ENCODE peak calls at places on chromosomes 16 and 17, in nine cellular contexts. G, N, W, H, K, Z, F, T and O are unnamed samples.

GRCh38 chr16:85681255-85681654 is 7.5 kb downstream of the GINS2 start:
- DNase-seq in G (no peak), N (no peak), W (no peak), H (no peak), K (no peak), Z (no peak), F (no peak), T (no peak), O (no peak)

GRCh38 chr17:82315703-82316358 is 1.6 kb downstream of the CD7 start:
- DNase-seq in G (no peak), N (no peak), W (no peak), H (peak; percentile 78), K (no peak), Z (no peak), F (no peak), T (no peak), O (no peak)

GRCh38 chr17:1915889-1916288 is 86.1 kb downstream of the RPA1 start:
- DNase-seq in G (no peak), N (no peak), W (no peak), H (no peak), K (no peak), Z (peak; percentile 44), F (no peak), T (no peak), O (no peak)

GRCh38 chr17:1782171-1782567 is 20.3 kb downstream of the SERPINF1 start:
- DNase-seq in G (no peak), N (no peak), W (no peak), H (no peak), K (no peak), Z (no peak), F (no peak), T (no peak), O (no peak)

GRCh38 chr16:79186196-79186595 is 414.3 kb downstream of the MAF start:
- DNase-seq in G (no peak), N (no peak), W (no peak), H (no peak), K (no peak), Z (no peak), F (no peak), T (no peak), O (no peak)

GRCh38 chr16:20844588-20844987 is 38.3 kb downstream of the REXO5 start:
- DNase-seq in G (no peak), N (no peak), W (no peak), H (peak; percentile 58), K (no peak), Z (no peak), F (no peak), T (no peak), O (no peak)

GRCh38 chr16:57007050-57007449 is 17.7 kb downstream of the NLRC5 start:
- DNase-seq in G (no peak), N (no peak), W (peak; percentile 35), H (no peak), K (no peak), Z (no peak), F (no peak), T (no peak), O (no peak)

GRCh38 chr17:29412780-29413565 is 22.8 kb downstream of the TAOK1 start:
- DNase-seq in G (no peak), N (no peak), W (peak; percentile 78), H (no peak), K (no peak), Z (no peak), F (peak; percentile 86), T (no peak), O (no peak)

GRCh38 chr17:21399476-21400203 is 23.5 kb downstream of the KCNJ12 start:
- DNase-seq in G (no peak), N (no peak), W (no peak), H (no peak), K (no peak), Z (no peak), F (no peak), T (no peak), O (no peak)

GRCh38 chr17:3588104-3588503 is 21.1 kb downstream of the TRPV1 start:
- DNase-seq in G (no peak), N (no peak), W (no peak), H (no peak), K (no peak), Z (no peak), F (no peak), T (no peak), O (no peak)

GRCh38 chr17:12222392-12222791 is 201.7 kb downstream of the MAP2K4 start:
- DNase-seq in G (no peak), N (no peak), W (no peak), H (no peak), K (no peak), Z (no peak), F (no peak), T (no peak), O (no peak)

GRCh38 chr16:79601092-79601977 is 798 bp upstream of the MAF start:
- DNase-seq in G (peak; percentile 45), N (no peak), W (no peak), H (peak; percentile 22), K (peak; percentile 19), Z (no peak), F (peak; percentile 36), T (no peak), O (no peak)

GRCh38 chr17:35733366-35733765 is 1.9 kb downstream of the RASL10B start:
- DNase-seq in G (no peak), N (no peak), W (no peak), H (no peak), K (no peak), Z (no peak), F (no peak), T (no peak), O (no peak)

GRCh38 chr17:1169471-1169908 is 10.3 kb downstream of the ABR start:
- DNase-seq in G (no peak), N (no peak), W (no peak), H (no peak), K (no peak), Z (no peak), F (no peak), T (no peak), O (no peak)

GRCh38 chr16:17134586-17134985 is 336.2 kb downstream of the XYLT1 start:
- DNase-seq in G (no peak), N (no peak), W (no peak), H (no peak), K (no peak), Z (peak; percentile 66), F (no peak), T (no peak), O (no peak)

GRCh38 chr16:31009120-31009519 is 1.3 kb downstream of the STX1B start:
- DNase-seq in G (no peak), N (no peak), W (no peak), H (no peak), K (no peak), Z (no peak), F (no peak), T (no peak), O (no peak)

GRCh38 chr16:69166221-69166833 is 20.6 kb upstream of the SNTB2 start:
- DNase-seq in G (no peak), N (no peak), W (peak; percentile 82), H (no peak), K (no peak), Z (no peak), F (peak; percentile 86), T (no peak), O (no peak)

GRCh38 chr16:85550422-85551318 is 62.5 kb upstream of the GSE1 start:
- DNase-seq in G (no peak), N (no peak), W (no peak), H (no peak), K (no peak), Z (no peak), F (no peak), T (no peak), O (no peak)

GRCh38 chr17:7558544-7559306 is at the start of gene TNFSF13:
- DNase-seq in G (no peak), N (no peak), W (no peak), H (no peak), K (no peak), Z (no peak), F (no peak), T (peak; percentile 48), O (no peak)

GRCh38 chr16:53022374-53022773 is 30.3 kb downstream of the CHD9NB start:
- DNase-seq in G (peak; percentile 57), N (peak; percentile 13), W (peak; percentile 43), H (peak; percentile 32), K (peak; percentile 69), Z (peak; percentile 25), F (peak; percentile 74), T (peak; percentile 32), O (no peak)

GRCh38 chr16:24074574-24074973 is 181.6 kb upstream of the CACNG3 start:
- DNase-seq in G (no peak), N (no peak), W (no peak), H (no peak), K (no peak), Z (no peak), F (no peak), T (no peak), O (no peak)

GRCh38 chr17:75932852-75933251 is 8.0 kb downstream of the FBF1 start:
- DNase-seq in G (no peak), N (no peak), W (no peak), H (no peak), K (no peak), Z (no peak), F (no peak), T (no peak), O (no peak)

GRCh38 chr16:35711435-35711834 is 2252.0 kb downstream of the TP53TG3F start:
- DNase-seq in G (no peak), N (no peak), W (no peak), H (no peak), K (no peak), Z (no peak), F (no peak), T (no peak), O (no peak)
- H3K9me3 ChIP-seq in G (peaks cover 19% of the 10 kb centered on the region), N (no peaks in the 10 kb centered on the region), W (peaks cover 7% of the 10 kb centered on the region), H (peaks cover 27% of the 10 kb centered on the region), K (no peaks in the 10 kb centered on the region), Z (peaks cover 21% of the 10 kb centered on the region), F (no peaks in the 10 kb centered on the region), T (peaks cover 6% of the 10 kb centered on the region), O (peaks cover 16% of the 10 kb centered on the region)

GRCh38 chr16:3305109-3306068 is at the start of the genes TIGD7 and ZNF75A:
- DNase-seq in G (peak; percentile 75), N (peak; percentile 46), W (peak; percentile 88), H (peak; percentile 62), K (peak; percentile 79), Z (no peak), F (peak; percentile 96), T (peak; percentile 86), O (peak; percentile 42)
- H3K9me3 ChIP-seq in G (peaks cover 38% of the 10 kb centered on the region), N (peaks cover 61% of the 10 kb centered on the region), W (peaks cover 47% of the 10 kb centered on the region), H (no peaks in the 10 kb centered on the region), K (peaks cover 92% of the 10 kb centered on the region), Z (no peaks in the 10 kb centered on the region), F (peaks cover 9% of the 10 kb centered on the region), T (peaks cover 70% of the 10 kb centered on the region), O (peaks cover 53% of the 10 kb centered on the region)

GRCh38 chr16:3306078-3306477 is 781 bp downstream of the ZNF75A start:
- DNase-seq in G (no peak), N (no peak), W (no peak), H (no peak), K (no peak), Z (no peak), F (no peak), T (no peak), O (no peak)
- H3K9me3 ChIP-seq in G (peaks cover 35% of the 10 kb centered on the region), N (peaks cover 57% of the 10 kb centered on the region), W (peaks cover 48% of the 10 kb centered on the region), H (no peaks in the 10 kb centered on the region), K (peaks cover 92% of the 10 kb centered on the region), Z (no peaks in the 10 kb centered on the region), F (peaks cover 9% of the 10 kb centered on the region), T (peaks cover 72% of the 10 kb centered on the region), O (peaks cover 53% of the 10 kb centered on the region)

DNA sequence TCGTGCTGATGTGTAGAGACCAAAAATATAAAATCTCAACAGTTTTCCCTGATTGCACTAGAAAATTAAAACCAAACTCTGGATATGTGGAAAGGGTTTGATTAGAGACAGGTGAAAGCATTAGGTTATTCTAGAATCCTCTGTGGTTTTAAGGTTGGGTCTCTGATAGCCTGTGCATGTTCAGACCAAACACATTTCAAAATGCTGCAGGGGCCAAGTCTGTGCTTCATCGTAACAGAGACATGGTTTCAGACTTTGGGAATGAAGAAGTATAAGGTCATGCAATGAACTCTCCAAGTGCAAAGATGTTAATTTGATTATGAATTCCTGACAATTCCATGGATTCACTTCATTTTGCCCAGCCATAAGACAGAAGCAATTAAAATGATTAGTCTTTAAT is 261.0 kb upstream of the KCNJ16 start:
- DNase-seq in G (no peak), N (no peak), W (no peak), H (no peak), K (no peak), Z (no peak), F (no peak), T (no peak), O (no peak)
- H3K9me3 ChIP-seq in G (no peaks in the 10 kb centered on the region), N (no peaks in the 10 kb centered on the region), W (no peaks in the 10 kb centered on the region), H (no peaks in the 10 kb centered on the region), K (no peaks in the 10 kb centered on the region), Z (no peaks in the 10 kb centered on the region), F (no peaks in the 10 kb centered on the region), T (no peaks in the 10 kb centered on the region), O (no peaks in the 10 kb centered on the region)